ENCODE peak calls at places on chromosome 6, in ten cellular contexts. Y is stimulated activated CD4-positive, alpha-beta T cell treated with anti-CD3 and anti-CD28 coated beads, Interleukin-12 subunit alpha, Interleukin-12 subunit beta, amount 100 ng/mL, for 48 hours; C is heart right ventricle; W is nucleus accumbens; K is stimulated activated effector memory CD8-positive, alpha-beta T cell treated with anti-CD3 and anti-CD28 coated beads, Interleukin-12 subunit alpha, Interleukin-12 subunit beta, amount 100 ng/mL, for 72 hours; V is DMS79; B is fibroblast of lung; S is IMR-90; P is A549; G is activated naive CD4-positive, alpha-beta T cell. A is an unnamed sample.

GRCh38 chr6:7684843-7685242 is 41.1 kb upstream of the BMP6 start:
- DNase-seq in Y (no peak), C (no peak), W (no peak), K (no peak), V (no peak), B (no peak), S (no peak), P (no peak), G (no peak), A (no peak)

GRCh38 chr6:15441215-15441868 is 195.5 kb downstream of the JARID2 start:
- DNase-seq in Y (peak), C (peak), W (peak), K (no peak), V (no peak), B (peak), S (peak), P (peak), G (no peak), A (peak)

GRCh38 chr6:56649053-56649769 is 6.5 kb upstream of the DST start:
- DNase-seq in Y (no peak), C (no peak), W (no peak), K (no peak), V (peak), B (peak), S (no peak), P (no peak), G (no peak), A (no peak)

GRCh38 chr6:147528511-147529145 is 20.1 kb downstream of the SAMD5 start:
- DNase-seq in Y (no peak), C (no peak), W (no peak), K (no peak), V (no peak), B (no peak), S (no peak), P (no peak), G (no peak), A (no peak)

GRCh38 chr6:43972179-43972914 is 154.9 kb downstream of the MRPL14 start:
- DNase-seq in Y (no peak), C (no peak), W (no peak), K (no peak), V (peak), B (peak), S (no peak), P (no peak), G (no peak), A (peak)

GRCh38 chr6:4039348-4039747 is 39.6 kb downstream of the FAM217A start:
- DNase-seq in Y (no peak), C (no peak), W (no peak), K (no peak), V (no peak), B (no peak), S (no peak), P (no peak), G (no peak), A (no peak)

GRCh38 chr6:52389626-52390360 is 27.8 kb downstream of the PAQR8 start:
- DNase-seq in Y (no peak), C (no peak), W (no peak), K (no peak), V (peak), B (peak), S (peak), P (no peak), G (no peak), A (peak)

GRCh38 chr6:110352603-110353303 is 5.4 kb downstream of the METTL24 start:
- DNase-seq in Y (no peak), C (no peak), W (no peak), K (no peak), V (peak), B (peak), S (peak), P (no peak), G (no peak), A (no peak)

GRCh38 chr6:159093608-159094443 is 49.0 kb upstream of the TAGAP start:
- DNase-seq in Y (no peak), C (no peak), W (no peak), K (no peak), V (no peak), B (no peak), S (no peak), P (no peak), G (no peak), A (no peak)

GRCh38 chr6:73121421-73121993 is 103.8 kb downstream of the KHDC1L start:
- DNase-seq in Y (no peak), C (no peak), W (no peak), K (no peak), V (no peak), B (peak), S (peak), P (no peak), G (no peak), A (no peak)

GRCh38 chr6:5061152-5061551 is 24.0 kb upstream of the PPP1R3G start:
- DNase-seq in Y (no peak), C (no peak), W (no peak), K (no peak), V (no peak), B (no peak), S (no peak), P (no peak), G (no peak), A (no peak)

GRCh38 chr6:5214570-5215052 is 46.1 kb downstream of the LYRM4 start:
- DNase-seq in Y (peak), C (peak), W (peak), K (peak), V (no peak), B (no peak), S (peak), P (no peak), G (no peak), A (no peak)

GRCh38 chr6:36581716-36582115 is 12.4 kb upstream of the SRSF3 start:
- DNase-seq in Y (no peak), C (no peak), W (no peak), K (no peak), V (no peak), B (no peak), S (no peak), P (no peak), G (no peak), A (no peak)

GRCh38 chr6:127111526-127111925 is 6.9 kb upstream of the RSPO3 start:
- DNase-seq in Y (no peak), C (no peak), W (no peak), K (no peak), V (no peak), B (no peak), S (no peak), P (no peak), G (no peak), A (no peak)

GRCh38 chr6:105226598-105227291 is 46.9 kb upstream of the POPDC3 start:
- DNase-seq in Y (no peak), C (peak), W (no peak), K (no peak), V (no peak), B (peak), S (peak), P (no peak), G (no peak), A (no peak)

GRCh38 chr6:41591859-41592502 is 45.8 kb downstream of the FOXP4 start:
- DNase-seq in Y (peak), C (peak), W (peak), K (peak), V (peak), B (peak), S (peak), P (peak), G (peak), A (peak)

GRCh38 chr6:123467437-123467836 is 169.3 kb downstream of the TRDN start:
- DNase-seq in Y (no peak), C (no peak), W (no peak), K (no peak), V (no peak), B (no peak), S (no peak), P (no peak), G (no peak), A (no peak)

GRCh38 chr6:153568601-153569000 is 437.5 kb upstream of the RGS17 start:
- DNase-seq in Y (no peak), C (no peak), W (no peak), K (no peak), V (no peak), B (peak), S (no peak), P (no peak), G (no peak), A (no peak)

GRCh38 chr6:117485433-117485832 is 3.0 kb downstream of the DCBLD1 start:
- DNase-seq in Y (no peak), C (no peak), W (no peak), K (no peak), V (no peak), B (no peak), S (no peak), P (no peak), G (no peak), A (no peak)

GRCh38 chr6:31086788-31087440 is 25.5 kb downstream of the C6orf15 start:
- DNase-seq in Y (no peak), C (no peak), W (no peak), K (no peak), V (no peak), B (peak), S (peak), P (no peak), G (no peak), A (no peak)

GRCh38 chr6:159110013-159110412 is 59.2 kb upstream of the FNDC1 start:
- DNase-seq in Y (no peak), C (no peak), W (no peak), K (no peak), V (no peak), B (peak), S (peak), P (peak), G (no peak), A (peak)

GRCh38 chr6:121849477-121849876 is 414.0 kb downstream of the GJA1 start:
- DNase-seq in Y (peak), C (peak), W (no peak), K (no peak), V (no peak), B (peak), S (peak), P (peak), G (no peak), A (peak)

GRCh38 chr6:85494551-85495337 is 44.9 kb downstream of the NT5E start:
- DNase-seq in Y (no peak), C (no peak), W (no peak), K (no peak), V (no peak), B (peak), S (peak), P (no peak), G (no peak), A (no peak)

GRCh38 chr6:31178143-31179041 is 7.9 kb upstream of the POU5F1 start:
- DNase-seq in Y (no peak), C (no peak), W (no peak), K (no peak), V (no peak), B (no peak), S (no peak), P (no peak), G (no peak), A (no peak)

GRCh38 chr6:123808556-123808955 is 4.9 kb downstream of the NKAIN2 start:
- DNase-seq in Y (no peak), C (no peak), W (no peak), K (no peak), V (peak), B (peak), S (no peak), P (no peak), G (no peak), A (peak)

GRCh38 chr6:22062807-22063408 is 233.9 kb downstream of the PRL start:
- DNase-seq in Y (peak), C (no peak), W (peak), K (no peak), V (peak), B (no peak), S (no peak), P (no peak), G (no peak), A (no peak)

GRCh38 chr6:2478200-2478599 is 232.8 kb upstream of the GMDS start:
- DNase-seq in Y (no peak), C (peak), W (no peak), K (no peak), V (no peak), B (peak), S (peak), P (no peak), G (no peak), A (no peak)

GRCh38 chr6:165883851-165884640 is 221.0 kb upstream of the PDE10A start:
- DNase-seq in Y (no peak), C (no peak), W (no peak), K (no peak), V (no peak), B (peak), S (peak), P (no peak), G (no peak), A (no peak)

GRCh38 chr6:8462694-8463093 is 27.3 kb upstream of the SLC35B3 start:
- DNase-seq in Y (no peak), C (no peak), W (no peak), K (no peak), V (no peak), B (no peak), S (no peak), P (no peak), G (no peak), A (no peak)

GRCh38 chr6:165060636-165061190 is 248.7 kb downstream of the C6orf118 start:
- DNase-seq in Y (no peak), C (no peak), W (no peak), K (no peak), V (no peak), B (peak), S (no peak), P (no peak), G (no peak), A (no peak)

GRCh38 chr6:130697661-130698535 is 129.3 kb upstream of the SMLR1 start:
- DNase-seq in Y (peak), C (peak), W (no peak), K (peak), V (no peak), B (peak), S (peak), P (peak), G (no peak), A (no peak)

GRCh38 chr6:82980086-82980485 is 85.6 kb downstream of the UBE3D start:
- DNase-seq in Y (no peak), C (no peak), W (no peak), K (no peak), V (no peak), B (peak), S (peak), P (no peak), G (no peak), A (no peak)

GRCh38 chr6:43159599-43159998 is 11.5 kb upstream of the SRF start:
- DNase-seq in Y (no peak), C (no peak), W (no peak), K (no peak), V (no peak), B (no peak), S (no peak), P (no peak), G (no peak), A (no peak)

GRCh38 chr6:43271103-43271815 is 26.8 kb upstream of the SLC22A7 start:
- DNase-seq in Y (no peak), C (no peak), W (no peak), K (no peak), V (no peak), B (no peak), S (no peak), P (no peak), G (no peak), A (no peak)

GRCh38 chr6:34791842-34792604 is at the start of gene BLTP3A:
- DNase-seq in Y (peak), C (peak), W (peak), K (peak), V (peak), B (peak), S (peak), P (peak), G (peak), A (peak)

GRCh38 chr6:1870267-1870666 is 260.6 kb downstream of the FOXC1 start:
- DNase-seq in Y (no peak), C (no peak), W (no peak), K (no peak), V (no peak), B (no peak), S (no peak), P (no peak), G (no peak), A (no peak)